ENCODE peak calls at places on chromosome 18, in nine cellular contexts. O, U, W, D, S, P, Y, Q and J are unnamed samples.

GRCh38 chr18:76657428-76657827 is 162.4 kb upstream of the ZNF516 start:
- DNase-seq in U (no peak), O (no peak), P (no peak), D (no peak), S (no peak), Q (no peak), W (no peak), Y (no peak), J (peak)

GRCh38 chr18:58362027-58362575 is 266.8 kb downstream of the ALPK2 start:
- DNase-seq in D (no peak), U (peak), O (peak), S (peak), W (peak), P (no peak), Q (no peak), Y (no peak), J (no peak)

GRCh38 chr18:65567372-65567771 is 183.4 kb upstream of the CDH7 start:
- DNase-seq in P (no peak), U (peak), O (peak), Y (no peak), S (no peak), W (no peak), D (no peak), Q (no peak), J (no peak)

GRCh38 chr18:56747032-56747658 is 96.0 kb downstream of the WDR7 start:
- DNase-seq in Q (no peak), D (no peak), W (no peak), S (no peak), Y (no peak), U (no peak), P (no peak), O (no peak), J (peak)

GRCh38 chr18:63199743-63200241 is 119.8 kb downstream of the BCL2 start:
- DNase-seq in W (no peak), P (no peak), O (no peak), D (no peak), S (no peak), Y (no peak), Q (no peak), U (no peak), J (peak)

GRCh38 chr18:59070181-59070912 is 69.3 kb upstream of the SEC11C start:
- DNase-seq in D (peak), Q (peak), S (peak), P (peak), O (peak), W (peak), U (peak), Y (peak), J (peak)

GRCh38 chr18:25675123-25675850 is 323.3 kb upstream of the ZNF521 start:
- DNase-seq in W (no peak), U (no peak), S (no peak), Y (peak), D (no peak), O (no peak), P (no peak), Q (peak), J (no peak)

GRCh38 chr18:75041586-75041985 is 167.4 kb downstream of the PTGR3 start:
- DNase-seq in W (peak), O (peak), Q (no peak), U (peak), P (no peak), Y (no peak), S (no peak), D (no peak), J (no peak)

GRCh38 chr18:27135504-27136207 is 49.5 kb downstream of the CHST9 start:
- DNase-seq in U (no peak), S (no peak), Q (no peak), W (no peak), O (no peak), D (no peak), P (no peak), Y (no peak), J (no peak)

GRCh38 chr18:59927246-59927825 is 27.5 kb downstream of the PMAIP1 start:
- DNase-seq in O (peak), S (no peak), W (peak), Q (no peak), U (peak), Y (no peak), D (no peak), P (no peak), J (peak)

GRCh38 chr18:11324956-11325873 is 175.8 kb upstream of the PIEZO2 start:
- DNase-seq in S (no peak), P (no peak), Q (no peak), O (peak), D (no peak), W (peak), Y (no peak), U (peak), J (peak)

GRCh38 chr18:31275722-31276463 is 42.1 kb upstream of the DSG1 start:
- DNase-seq in O (peak), W (peak), U (no peak), Y (no peak), S (no peak), D (no peak), P (no peak), Q (no peak), J (no peak)

GRCh38 chr18:11689031-11689971 is at the start of gene GNAL:
- DNase-seq in W (peak), O (peak), P (peak), U (peak), S (peak), D (peak), Q (peak), Y (peak), J (peak)

GRCh38 chr18:46734981-46735380 is 21.9 kb downstream of the ST8SIA5 start:
- DNase-seq in O (no peak), Q (no peak), P (no peak), U (no peak), D (no peak), S (no peak), Y (no peak), W (no peak), J (no peak)

GRCh38 chr18:35571138-35571537 is 10.4 kb upstream of the GALNT1 start:
- DNase-seq in U (peak), D (no peak), P (no peak), W (no peak), O (no peak), Y (no peak), S (no peak), Q (no peak), J (no peak)

GRCh38 chr18:12283256-12283655 is 24.8 kb upstream of the TUBB6 start:
- DNase-seq in Y (peak), S (no peak), O (peak), U (peak), D (no peak), W (peak), P (no peak), Q (no peak), J (no peak)

GRCh38 chr18:10558243-10558966 is 32.6 kb downstream of the NAPG start:
- DNase-seq in P (peak), Y (no peak), D (no peak), W (no peak), S (no peak), U (no peak), O (no peak), Q (no peak), J (no peak)

GRCh38 chr18:46591821-46592391 is 65.1 kb downstream of the LOXHD1 start:
- DNase-seq in O (no peak), P (no peak), W (no peak), Y (no peak), D (no peak), S (no peak), Q (no peak), U (no peak), J (no peak)

DNA sequence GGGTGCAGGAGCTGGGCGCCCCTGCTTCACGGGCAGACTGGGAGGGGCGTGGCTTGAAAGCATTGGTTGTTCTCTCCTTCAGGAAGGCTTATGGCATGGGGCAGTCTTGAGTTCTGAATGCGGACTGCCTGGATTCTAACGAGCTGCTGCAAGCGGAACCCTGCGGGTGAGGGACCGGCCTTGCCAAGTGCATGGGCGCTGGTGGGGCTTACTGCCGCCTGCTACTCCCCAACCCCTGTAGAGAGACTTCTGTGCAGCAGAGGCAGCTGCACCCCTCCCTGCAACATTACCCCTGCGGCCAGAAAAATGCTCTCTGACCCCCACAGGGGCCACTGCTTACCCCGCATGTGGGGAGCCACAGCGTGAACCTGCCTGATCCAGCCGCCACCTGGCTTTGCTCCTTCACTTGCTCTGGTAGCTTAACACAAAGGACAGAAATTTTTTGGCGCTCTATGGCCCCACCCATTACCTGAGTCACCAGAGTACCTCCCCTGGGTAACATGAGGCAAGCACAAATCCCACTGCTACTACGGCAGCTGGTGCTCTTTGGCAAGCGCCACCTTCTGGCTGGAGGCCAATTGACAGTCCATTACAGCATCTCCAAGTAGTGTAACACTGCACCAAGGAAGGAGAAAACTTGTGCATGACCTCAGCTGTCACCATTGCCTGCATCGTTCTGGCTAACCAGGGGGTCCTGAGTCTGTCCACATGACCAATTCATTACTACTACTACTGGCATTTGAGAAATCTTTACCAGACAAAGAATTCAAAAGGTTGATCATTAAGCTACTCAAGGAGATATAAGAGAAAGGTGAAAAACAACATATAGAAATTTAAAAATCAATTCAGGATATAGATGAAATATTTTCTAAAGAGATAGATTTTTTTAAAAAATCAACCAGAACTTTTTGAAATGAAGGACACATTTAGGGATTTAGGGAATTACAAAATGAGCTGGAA is 35.4 kb downstream of the MYL12B start:
- DNase-seq in Q (peak), S (peak), O (peak), W (peak), P (peak), U (peak), Y (peak), D (peak), J (peak)
- TF ChIP-seq CTCF in Q (peak), S (peak), O (peak), W (peak), P (peak), U (peak), Y (peak), D (peak), J (peak)

GRCh38 chr18:50340078-50340477 is 34.8 kb upstream of the SKA1 start:
- DNase-seq in Q (peak), W (no peak), U (no peak), D (no peak), Y (peak), O (no peak), P (no peak), S (no peak), J (peak)
- TF ChIP-seq CTCF in Q (peak), W (no peak), U (no peak), D (no peak), Y (peak), O (no peak), P (no peak), S (no peak), J (peak)

GRCh38 chr18:79459946-79460345 is 64.2 kb downstream of the NFATC1 start:
- DNase-seq in S (no peak), U (no peak), O (no peak), Q (no peak), P (no peak), D (no peak), Y (no peak), W (peak), J (no peak)
- TF ChIP-seq CTCF in S (no peak), U (no peak), O (no peak), Q (no peak), P (no peak), D (no peak), Y (no peak), W (no peak), J (no peak)

GRCh38 chr18:43587538-43588153 is 310.4 kb upstream of the SYT4 start:
- DNase-seq in W (peak), S (no peak), U (peak), Y (no peak), Q (no peak), D (no peak), P (no peak), O (peak), J (no peak)
- TF ChIP-seq CTCF in W (peak), S (peak), U (peak), Y (peak), Q (peak), D (peak), P (peak), O (peak), J (peak)

DNA sequence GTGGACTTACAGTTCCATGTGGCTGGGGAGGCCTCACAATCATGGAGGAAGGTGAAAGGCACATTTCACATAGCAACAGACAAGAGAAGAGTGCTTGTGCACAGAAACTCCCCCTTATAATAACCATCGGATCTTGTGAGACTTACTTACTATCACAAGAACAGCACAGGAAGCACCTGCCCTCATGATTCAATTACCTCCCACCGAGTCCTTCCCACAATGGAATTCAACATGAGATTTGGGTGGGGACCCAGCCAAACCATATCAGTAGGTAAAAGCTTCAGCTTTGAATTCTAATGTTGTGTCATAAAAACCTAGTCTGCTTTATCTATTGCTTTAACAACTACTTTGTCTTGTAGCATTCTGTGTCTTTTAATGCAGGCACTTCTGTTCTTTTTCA is 140.4 kb upstream of the PIK3C3 start:
- DNase-seq in S (no peak), W (no peak), D (no peak), O (no peak), Q (no peak), Y (no peak), U (no peak), P (no peak), J (no peak)
- TF ChIP-seq CTCF in S (no peak), W (no peak), D (no peak), O (no peak), Q (no peak), Y (no peak), U (no peak), P (no peak), J (no peak)

GRCh38 chr18:7924616-7925015 is 357.5 kb downstream of the PTPRM start:
- DNase-seq in U (no peak), Q (no peak), P (no peak), O (no peak), S (no peak), W (peak), D (no peak), Y (no peak), J (no peak)

GRCh38 chr18:7927119-7927518 is 360.0 kb downstream of the PTPRM start:
- DNase-seq in P (no peak), Y (no peak), O (no peak), W (peak), S (no peak), U (no peak), D (no peak), Q (no peak), J (no peak)

GRCh38 chr18:7923105-7923504 is 356.0 kb downstream of the PTPRM start:
- DNase-seq in Y (no peak), D (no peak), S (no peak), W (peak), O (no peak), Q (no peak), U (no peak), P (no peak), J (no peak)

GRCh38 chr18:7921938-7922587 is 354.9 kb downstream of the PTPRM start:
- DNase-seq in O (peak), Y (no peak), S (no peak), P (no peak), U (peak), Q (no peak), W (peak), D (peak), J (no peak)

GRCh38 chr18:7926526-7926925 is 359.4 kb downstream of the PTPRM start:
- DNase-seq in P (no peak), Q (peak), S (no peak), O (no peak), Y (no peak), W (no peak), D (peak), U (no peak), J (no peak)
- TF ChIP-seq CTCF in P (no peak), Q (peak), S (peak), O (peak), Y (no peak), W (no peak), D (peak), U (no peak), J (no peak)

GRCh38 chr18:44229693-44230108 is 451.0 kb upstream of the SETBP1 start:
- DNase-seq in P (peak), U (peak), S (peak), Y (no peak), O (peak), Q (peak), W (peak), D (peak), J (no peak)
- TF ChIP-seq CTCF in P (no peak), U (no peak), S (no peak), Y (no peak), O (peak), Q (no peak), W (no peak), D (no peak), J (no peak)

GRCh38 chr18:9549405-9549804 is 65.0 kb downstream of the PPP4R1 start:
- DNase-seq in D (no peak), Y (no peak), Q (no peak), U (no peak), P (no peak), S (no peak), W (no peak), O (no peak), J (peak)
- TF ChIP-seq CTCF in D (peak), Y (no peak), Q (peak), U (no peak), P (no peak), S (no peak), W (no peak), O (peak), J (no peak)